ENCODE peak calls at places on chromosomes 4 and X, in four cellular contexts. F is left lung, V is neural progenitor cell, P is fibroblast of lung. T is an unnamed sample.

GRCh38 chr4:56210397-56210796 is 176.9 kb downstream of the AASDH start:
- DNase-seq in V (no peak), F (no peak), P (no peak), T (no peak)

GRCh38 chrX:38151426-38151825 is 69.2 kb downstream of the SRPX start:
- DNase-seq in P (no peak), V (no peak), F (no peak), T (no peak)

GRCh38 chr4:174749091-174749490 is 80.0 kb downstream of the GLRA3 start:
- DNase-seq in V (no peak), P (no peak), F (no peak), T (no peak)

GRCh38 chrX:784829-785228 is 154.2 kb downstream of the SHOX start:
- DNase-seq in V (no peak), P (no peak), F (peak; percentile 39), T (no peak)

GRCh38 chr4:163107754-163108153 is 58.9 kb downstream of the NAF1 start:
- DNase-seq in P (peak; percentile 43), V (no peak), F (no peak), T (no peak)

GRCh38 chr4:74451214-74451661 is 6.3 kb downstream of the AREG start:
- DNase-seq in P (peak; percentile 70), V (no peak), F (no peak), T (no peak)

GRCh38 chrX:77640702-77641101 is 145.3 kb downstream of the ATRX start:
- DNase-seq in P (no peak), V (no peak), F (no peak), T (no peak)

GRCh38 chrX:149365061-149365460 is 140.0 kb downstream of the IDS start:
- DNase-seq in P (no peak), V (no peak), F (no peak), T (no peak)

GRCh38 chr4:55010550-55010949 is 114.8 kb downstream of the KDR start:
- DNase-seq in F (no peak), V (no peak), P (no peak), T (no peak)

GRCh38 chrX:124862304-124862703 is 457.4 kb upstream of the TEX13C start:
- DNase-seq in F (no peak), P (no peak), V (no peak), T (no peak)

GRCh38 chr4:106019771-106020170 is 124.5 kb downstream of the NPNT start:
- DNase-seq in V (no peak), F (no peak), P (no peak), T (no peak)

GRCh38 chr4:176839656-176840055 is 46.9 kb upstream of the VEGFC start:
- DNase-seq in F (no peak), P (no peak), V (no peak), T (no peak)

GRCh38 chr4:70925899-70926635 is 23.9 kb downstream of the MOB1B start:
- DNase-seq in V (no peak), P (no peak), F (no peak), T (no peak)

GRCh38 chrX:74500067-74500466 is 78.8 kb downstream of the SLC16A2 start:
- DNase-seq in P (no peak), F (no peak), V (no peak), T (no peak)

GRCh38 chr4:78068481-78068880 is 11.4 kb downstream of the FRAS1 start:
- DNase-seq in V (no peak), P (no peak), F (no peak), T (no peak)

GRCh38 chr4:16197842-16198241 is 28.4 kb downstream of the TAPT1 start:
- DNase-seq in P (no peak), V (no peak), F (no peak), T (no peak)

GRCh38 chr4:23700197-23700596 is 189.7 kb downstream of the PPARGC1A start:
- DNase-seq in F (no peak), P (no peak), V (no peak), T (no peak)

GRCh38 chr4:137623013-137623412 is 90.7 kb upstream of the PCDH18 start:
- DNase-seq in V (peak; percentile 73), F (no peak), P (peak; percentile 59), T (no peak)

GRCh38 chrX:105190252-105190853 is 30.1 kb downstream of the TEX13A start:
- DNase-seq in V (peak; percentile 10), P (peak; percentile 40), F (no peak), T (no peak)

GRCh38 chrX:31333181-31333831 is 261.5 kb upstream of the FTHL17 start:
- DNase-seq in V (no peak), P (peak; percentile 58), F (no peak), T (no peak)

GRCh38 chrX:77561372-77561771 is 114.2 kb downstream of the FGF16 start:
- DNase-seq in V (no peak), P (no peak), F (no peak), T (no peak)

GRCh38 chr4:8928074-8928473 is 56.4 kb upstream of the HMX1 start:
- DNase-seq in F (no peak), P (no peak), V (no peak), T (no peak)
- H3K9me3 ChIP-seq in F (peaks cover 8% of the 10 kb centered on the region), P (no peaks in the 10 kb centered on the region), V (peaks cover 22% of the 10 kb centered on the region), T (no peaks in the 10 kb centered on the region)

GRCh38 chr4:11151500-11151899 is 277.2 kb downstream of the HS3ST1 start:
- DNase-seq in V (no peak), P (no peak), F (no peak), T (no peak)
- H3K9me3 ChIP-seq in V (no peaks in the 10 kb centered on the region), P (no peaks in the 10 kb centered on the region), F (no peaks in the 10 kb centered on the region), T (no peaks in the 10 kb centered on the region)

GRCh38 chr4:149101649-149102048 is 659.4 kb upstream of the NR3C2 start:
- DNase-seq in F (no peak), P (no peak), V (no peak), T (no peak)

GRCh38 chr4:149095798-149096197 is 653.6 kb upstream of the NR3C2 start:
- DNase-seq in F (no peak), P (no peak), V (no peak), T (no peak)
- H3K9me3 ChIP-seq in F (peaks cover 24% of the 10 kb centered on the region), P (no peaks in the 10 kb centered on the region), V (peaks cover 5% of the 10 kb centered on the region), T (peaks cover 6% of the 10 kb centered on the region)

DNA sequence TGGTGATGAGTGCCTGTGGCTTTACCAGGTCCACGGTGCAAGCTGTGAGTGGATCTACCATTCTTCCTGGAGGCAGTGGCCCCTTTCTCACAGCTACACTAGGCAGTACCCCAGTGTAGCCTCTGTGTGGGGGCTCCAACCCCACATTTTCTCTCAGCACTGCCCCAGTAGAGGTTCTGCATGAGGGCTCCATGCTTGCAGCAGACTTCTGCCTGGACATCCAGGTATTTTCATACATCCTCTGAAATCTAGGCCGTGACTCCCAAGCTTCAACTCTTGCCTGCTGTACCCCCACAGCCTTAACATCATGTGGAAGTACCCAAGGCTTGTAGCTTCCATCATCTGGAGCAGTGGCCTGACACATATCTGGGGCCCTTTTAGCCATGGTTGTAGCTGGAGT is 90.1 kb downstream of the SH3BGRL start:
- DNase-seq in V (no peak), F (no peak), P (no peak), T (no peak)
- H3K9me3 ChIP-seq in V (peaks cover 31% of the 10 kb centered on the region), F (peaks cover 20% of the 10 kb centered on the region), P (no peaks in the 10 kb centered on the region), T (peaks cover 7% of the 10 kb centered on the region)